ENCODE peak calls at places on chromosomes 1 and 21, in nine cellular contexts. N is NCI-H1694 treated with DMSO at 0.1 percent for 48 hours, X is COLO829, S is LHCN-M2, F is HCT116, K is iris pigment epithelial cell, V is KBM-7, P is T-cell, B is NCI-H1092 treated with DMSO at 0.1 percent for 48 hours. L is an unnamed sample.

GRCh38 chr1:184242507-184242943 is 144.3 kb upstream of the C1orf21 start:
- DNase-seq in V (no peak), F (no peak), B (peak; percentile 11), P (no peak), X (peak; percentile 34), S (peak; percentile 57), N (no peak), K (peak; percentile 86), L (peak; percentile 46)

GRCh38 chr1:71490432-71490831 is 409.6 kb upstream of the ZRANB2 start:
- DNase-seq in V (no peak), X (peak; percentile 10), P (no peak), K (peak; percentile 24), N (no peak), S (peak; percentile 49), B (no peak), F (no peak), L (no peak)

GRCh38 chr1:164914208-164914607 is 355.2 kb downstream of the PBX1 start:
- DNase-seq in S (peak; percentile 45), P (no peak), B (peak; percentile 45), K (peak; percentile 77), X (no peak), F (no peak), N (no peak), V (no peak), L (peak; percentile 21)

GRCh38 chr1:53115403-53116306 is 26.8 kb downstream of the SLC1A7 start:
- DNase-seq in N (no peak), S (no peak), K (peak; percentile 94), P (no peak), V (no peak), F (no peak), B (no peak), X (peak; percentile 8), L (no peak)

GRCh38 chr1:235416662-235417049 is 49.4 kb downstream of the TBCE start:
- DNase-seq in V (no peak), P (no peak), K (peak; percentile 73), F (no peak), B (no peak), N (no peak), S (no peak), X (no peak), L (no peak)

GRCh38 chr1:208093754-208094719 is 150.1 kb downstream of the PLXNA2 start:
- DNase-seq in V (peak; percentile 49), F (peak; percentile 31), X (peak; percentile 67), S (peak; percentile 75), K (peak; percentile 62), N (peak; percentile 27), P (peak; percentile 30), B (peak; percentile 55), L (peak; percentile 64)

GRCh38 chr21:27759820-27760219 is 792.9 kb upstream of the ADAMTS5 start:
- DNase-seq in V (no peak), F (no peak), P (no peak), X (peak; percentile 18), S (no peak), N (no peak), K (no peak), B (no peak), L (no peak)

GRCh38 chr1:61055110-61055614 is 27.2 kb upstream of the NFIA start:
- DNase-seq in K (no peak), S (no peak), V (no peak), X (no peak), B (no peak), N (no peak), F (no peak), P (no peak), L (no peak)

GRCh38 chr1:230752407-230752806 is 5.2 kb downstream of the CAPN9 start:
- DNase-seq in K (no peak), S (peak; percentile 46), N (no peak), X (no peak), P (no peak), B (peak; percentile 95), F (no peak), V (no peak), L (peak; percentile 88)

GRCh38 chr1:207673399-207673798 is 28.5 kb downstream of the CR1L start:
- DNase-seq in N (no peak), X (no peak), V (no peak), S (no peak), B (no peak), P (no peak), K (peak; percentile 3), F (no peak), L (no peak)

GRCh38 chr1:39130297-39130696 is 74.2 kb upstream of the MACF1 start:
- DNase-seq in F (no peak), P (no peak), K (peak; percentile 89), N (no peak), B (no peak), X (peak; percentile 82), S (peak; percentile 95), V (no peak), L (peak; percentile 85)

GRCh38 chr1:19065526-19066247 is 109.2 kb upstream of the IFFO2 start:
- DNase-seq in V (no peak), S (no peak), K (no peak), B (peak; percentile 52), N (no peak), X (no peak), F (no peak), P (no peak), L (no peak)

GRCh38 chr1:152328801-152329391 is 3.9 kb upstream of the FLG start:
- DNase-seq in F (no peak), P (no peak), S (peak; percentile 54), K (no peak), B (no peak), X (no peak), V (no peak), N (no peak), L (peak; percentile 31)

GRCh38 chr1:10979483-10979920 is 33.0 kb upstream of the TARDBP start:
- DNase-seq in V (no peak), X (peak; percentile 96), B (no peak), F (no peak), N (no peak), S (peak; percentile 16), P (no peak), K (no peak), L (peak; percentile 80)

GRCh38 chr1:183267646-183268431 is 81.8 kb downstream of the LAMC2 start:
- DNase-seq in X (no peak), S (peak; percentile 86), B (no peak), P (no peak), K (peak; percentile 94), N (no peak), F (no peak), V (no peak), L (peak; percentile 46)

GRCh38 chr1:78038071-78038470 is 7.7 kb upstream of the GIPC2 start:
- DNase-seq in N (no peak), S (no peak), K (peak; percentile 90), B (no peak), P (no peak), F (no peak), V (no peak), X (no peak), L (no peak)

GRCh38 chr1:90174246-90174645 is 179.3 kb downstream of the ZNF326 start:
- DNase-seq in F (no peak), S (no peak), B (no peak), P (no peak), X (no peak), K (peak; percentile 56), V (no peak), N (no peak), L (no peak)

GRCh38 chr1:232557096-232557495 is 72.8 kb downstream of the SIPA1L2 start:
- DNase-seq in B (no peak), N (no peak), F (no peak), X (no peak), K (no peak), S (no peak), P (no peak), V (no peak), L (no peak)

GRCh38 chr1:84377480-84378095 is 20.7 kb upstream of the DNASE2B start:
- DNase-seq in K (peak; percentile 91), F (no peak), X (no peak), S (peak; percentile 56), P (no peak), V (no peak), N (no peak), B (no peak), L (peak; percentile 42)

GRCh38 chr1:208450958-208451357 is 206.8 kb upstream of the PLXNA2 start:
- DNase-seq in N (no peak), V (no peak), F (no peak), K (no peak), S (no peak), X (no peak), B (no peak), P (no peak), L (no peak)

GRCh38 chr1:27098447-27099153 is 56.3 kb downstream of the SLC9A1 start:
- DNase-seq in S (peak; percentile 55), F (no peak), P (no peak), K (no peak), V (no peak), B (no peak), X (no peak), N (no peak), L (peak; percentile 85)

GRCh38 chr1:4636644-4637380 is 17.6 kb upstream of the AJAP1 start:
- DNase-seq in K (no peak), V (no peak), P (no peak), N (no peak), X (no peak), F (no peak), B (no peak), S (no peak), L (no peak)

GRCh38 chr1:152533327-152533938 is 19.2 kb downstream of the CRCT1 start:
- DNase-seq in F (peak; percentile 56), S (peak; percentile 51), B (no peak), N (peak; percentile 23), K (peak; percentile 12), P (no peak), X (peak; percentile 48), V (peak; percentile 64), L (peak; percentile 73)

GRCh38 chr1:30895942-30896660 is 12.5 kb downstream of the SDC3 start:
- DNase-seq in X (peak; percentile 49), F (no peak), P (no peak), B (no peak), V (no peak), K (no peak), N (no peak), S (no peak), L (no peak)

GRCh38 chr1:153932071-153932592 is 9.4 kb upstream of the GATAD2B start:
- DNase-seq in K (no peak), S (no peak), B (no peak), N (no peak), V (no peak), F (no peak), X (no peak), P (no peak), L (no peak)

GRCh38 chr1:156500578-156500846 is at the start of gene MEF2D:
- DNase-seq in F (no peak), P (no peak), S (no peak), K (no peak), X (no peak), B (no peak), V (no peak), N (no peak), L (no peak)

GRCh38 chr1:74755475-74755874 is 22.5 kb downstream of the TYW3 start:
- DNase-seq in S (no peak), N (no peak), P (no peak), B (no peak), X (no peak), V (no peak), F (no peak), K (no peak), L (no peak)

L was measured in myocyte.